ENCODE peak calls at places on chromosomes 12 and 14, in five cellular contexts. C is choroid plexus epithelial cell, A is A549, J is psoas muscle, M is H9. R is an unnamed sample.

GRCh38 chr12:70338531-70338930 is 27.6 kb upstream of the KCNMB4 start:
- DNase-seq in C (peak; percentile 23), A (no peak), J (no peak), M (no peak), R (no peak)

GRCh38 chr12:64610660-64611429 is 550 bp downstream of the RASSF3 start:
- DNase-seq in C (peak; percentile 60), A (peak; percentile 54), J (peak; percentile 73), M (peak; percentile 73), R (peak; percentile 69)

GRCh38 chr14:94465042-94465441 is 11.0 kb downstream of the SERPINA9 start:
- DNase-seq in C (no peak), A (no peak), J (no peak), M (peak; percentile 18), R (no peak)

GRCh38 chr12:91332305-91332704 is 149.7 kb upstream of the DCN start:
- DNase-seq in C (peak; percentile 60), A (no peak), J (no peak), M (no peak), R (no peak)

GRCh38 chr12:4027412-4027811 is 154.2 kb upstream of the PARP11 start:
- DNase-seq in C (no peak), A (no peak), J (no peak), M (no peak), R (no peak)

GRCh38 chr12:85278598-85279448 is 1.2 kb upstream of the ALX1 start:
- DNase-seq in C (no peak), A (no peak), J (peak; percentile 38), M (peak; percentile 42), R (no peak)

GRCh38 chr12:77630341-77630740 is 200.4 kb upstream of the NAV3 start:
- DNase-seq in C (no peak), A (no peak), J (no peak), M (no peak), R (no peak)

GRCh38 chr12:116406529-116406928 is 129.0 kb upstream of the MED13L start:
- DNase-seq in C (peak; percentile 81), A (peak; percentile 95), J (peak; percentile 97), M (peak; percentile 84), R (peak; percentile 14)

GRCh38 chr12:92400006-92400405 is 254.4 kb upstream of the BTG1 start:
- DNase-seq in C (no peak), A (no peak), J (no peak), M (no peak), R (no peak)

GRCh38 chr12:48986720-48987291 is 8.7 kb downstream of the WNT1 start:
- DNase-seq in C (no peak), A (no peak), J (no peak), M (no peak), R (no peak)

GRCh38 chr12:26493656-26494055 is 298.3 kb downstream of the SSPN start:
- DNase-seq in C (no peak), A (no peak), J (no peak), M (no peak), R (no peak)

GRCh38 chr14:21894003-21894897 is 220.6 kb upstream of the OR4E1 start:
- DNase-seq in C (peak; percentile 9), A (peak; percentile 24), J (no peak), M (peak; percentile 59), R (peak; percentile 36)

GRCh38 chr14:42222924-42223471 is 616.3 kb downstream of the LRFN5 start:
- DNase-seq in C (peak; percentile 59), A (peak; percentile 2), J (no peak), M (no peak), R (no peak)

GRCh38 chr12:25787701-25788100 is 170.8 kb upstream of the RASSF8 start:
- DNase-seq in C (no peak), A (no peak), J (no peak), M (no peak), R (no peak)

GRCh38 chr12:121812921-121813896 is 9.4 kb downstream of the SETD1B start:
- DNase-seq in C (no peak), A (no peak), J (peak; percentile 54), M (no peak), R (no peak)

GRCh38 chr12:112344220-112344619 is 38.0 kb downstream of the HECTD4 start:
- DNase-seq in C (no peak), A (no peak), J (no peak), M (no peak), R (no peak)

GRCh38 chr14:62064741-62065323 is 302.6 kb downstream of the SNAPC1 start:
- DNase-seq in C (no peak), A (no peak), J (no peak), M (no peak), R (no peak)

GRCh38 chr12:43988838-43989560 is 153.1 kb downstream of the TMEM117 start:
- DNase-seq in C (peak; percentile 13), A (no peak), J (no peak), M (no peak), R (no peak)

GRCh38 chr12:124992874-124993567 is 424 bp upstream of the BRI3BP start:
- DNase-seq in C (peak; percentile 39), A (peak; percentile 97), J (no peak), M (peak; percentile 96), R (peak; percentile 92)
- TF ChIP-seq CTCF in C (peak; percentile 25), A (peak; percentile 45), J (no peak), M (peak; percentile 77), R (peak; percentile 68)

GRCh38 chr12:119181202-119181601 is 2.5 kb downstream of the HSPB8 start:
- DNase-seq in C (no peak), A (no peak), J (no peak), M (no peak), R (no peak)
- TF ChIP-seq CTCF in C (no peak), A (no peak), J (no peak), M (no peak), R (no peak)

DNA sequence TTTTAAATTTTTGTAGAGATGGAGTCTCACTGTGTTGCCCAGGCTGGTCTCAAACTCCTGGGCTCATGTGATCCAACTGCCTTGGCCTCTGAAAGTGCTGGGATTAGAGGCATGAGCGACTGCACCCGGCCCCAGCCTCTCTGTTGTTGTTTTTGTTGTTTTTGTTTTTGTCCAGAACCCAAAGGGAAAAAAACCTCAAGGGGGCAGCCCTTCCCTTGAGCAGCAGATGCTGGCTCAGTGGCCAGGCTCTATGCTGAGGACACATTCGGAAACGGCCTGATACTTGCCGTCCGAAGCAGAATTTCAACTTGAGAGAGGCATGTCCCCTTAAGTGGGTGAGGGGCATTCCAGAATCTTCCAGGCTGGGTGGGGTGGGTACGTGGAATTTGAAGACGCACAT is 6.7 kb downstream of the MVK start:
- DNase-seq in C (no peak), A (no peak), J (peak; percentile 14), M (no peak), R (no peak)
- TF ChIP-seq CTCF in C (no peak), A (no peak), J (no peak), M (no peak), R (no peak)

GRCh38 chr12:113347107-113347506 is 11.3 kb upstream of the PLBD2 start:
- DNase-seq in C (no peak), A (no peak), J (no peak), M (peak; percentile 52), R (no peak)
- TF ChIP-seq CTCF in C (no peak), A (no peak), J (no peak), M (peak; percentile 31), R (no peak)

GRCh38 chr12:76623929-76624328 is 64.4 kb upstream of the OSBPL8 start:
- DNase-seq in C (no peak), A (no peak), J (no peak), M (no peak), R (no peak)
- TF ChIP-seq CTCF in C (no peak), A (no peak), J (no peak), M (no peak), R (no peak)